ENCODE peak calls at places on chromosomes 4 and X, in nine cellular contexts. W is left lung, F is tibial artery, J is IMR-90, U is GM23338, B is RWPE1, S is hepatocyte, X is right lobe of liver, Y is cardiac muscle cell. P is an unnamed sample.

GRCh38 chr4:135123632-135124031 is 922.0 kb upstream of the PABPC4L start:
- DNase-seq in W (no peak), Y (no peak), S (no peak), F (no peak), B (no peak), J (no peak), U (no peak), X (no peak), P (no peak)

GRCh38 chr4:71130827-71131603 is 137.6 kb downstream of the DCK start:
- DNase-seq in U (peak; percentile 21), F (no peak), W (no peak), X (no peak), B (no peak), Y (peak; percentile 60), J (peak; percentile 89), S (no peak), P (no peak)

GRCh38 chr4:99723555-99724450 is 66.2 kb upstream of the C4orf54 start:
- DNase-seq in X (peak; percentile 89), U (no peak), S (peak; percentile 86), B (peak; percentile 82), J (peak; percentile 88), Y (peak; percentile 74), W (peak; percentile 71), F (peak; percentile 83), P (peak; percentile 58)

GRCh38 chr4:45985038-45985437 is 138.8 kb downstream of the GABRG1 start:
- DNase-seq in Y (no peak), X (no peak), F (no peak), J (no peak), U (peak; percentile 78), W (no peak), S (no peak), B (no peak), P (no peak)

GRCh38 chrX:39309018-39309620 is 507.9 kb downstream of the MID1IP1 start:
- DNase-seq in Y (peak; percentile 63), W (no peak), J (no peak), U (no peak), X (no peak), F (no peak), B (no peak), S (peak; percentile 30), P (no peak)

GRCh38 chrX:21975827-21976226 is 35.3 kb downstream of the SMS start:
- DNase-seq in B (no peak), Y (peak; percentile 71), W (no peak), J (peak; percentile 89), F (no peak), U (peak; percentile 17), X (no peak), S (peak; percentile 48), P (no peak)

GRCh38 chr4:77308843-77309242 is 151.8 kb downstream of the CCNG2 start:
- DNase-seq in J (peak; percentile 35), S (peak; percentile 30), W (no peak), X (no peak), F (no peak), Y (peak; percentile 54), U (peak; percentile 74), B (peak; percentile 59), P (no peak)

GRCh38 chr4:2792711-2793577 is at the start of gene SH3BP2:
- DNase-seq in W (peak; percentile 86), U (peak; percentile 90), J (peak; percentile 49), X (peak; percentile 96), B (peak; percentile 64), Y (peak; percentile 86), S (peak; percentile 88), F (peak; percentile 88), P (peak; percentile 92)

GRCh38 chr4:17385403-17385802 is 126.5 kb downstream of the QDPR start:
- DNase-seq in B (peak; percentile 3), Y (peak; percentile 42), W (no peak), F (no peak), U (no peak), X (peak; percentile 54), S (peak; percentile 7), J (peak; percentile 50), P (no peak)

GRCh38 chr4:169010125-169011023 is at the start of gene CBR4:
- DNase-seq in Y (peak; percentile 99), J (peak; percentile 99), B (peak; percentile 90), S (peak; percentile 98), F (peak; percentile 99), W (peak; percentile 99), X (peak; percentile 99), U (peak; percentile 98), P (peak; percentile 97)

GRCh38 chrX:125205084-125205917 is 114.4 kb upstream of the TEX13C start:
- DNase-seq in W (peak; percentile 33), U (peak; percentile 78), J (no peak), F (peak; percentile 78), Y (peak; percentile 6), S (peak; percentile 70), X (peak; percentile 82), B (peak; percentile 14), P (peak; percentile 49)

GRCh38 chr4:160423879-160424451 is 1321.1 kb downstream of the RAPGEF2 start:
- DNase-seq in F (no peak), U (peak; percentile 17), X (no peak), B (peak; percentile 13), J (no peak), W (no peak), Y (peak; percentile 19), S (no peak), P (no peak)

GRCh38 chr4:111433436-111433835 is 711.8 kb upstream of the FAM241A start:
- DNase-seq in Y (no peak), J (no peak), U (no peak), S (no peak), F (no peak), X (no peak), W (no peak), B (peak; percentile 8), P (no peak)

GRCh38 chr4:145920205-145920604 is 18.4 kb downstream of the ZNF827 start:
- DNase-seq in F (no peak), S (no peak), J (peak; percentile 93), X (no peak), Y (peak; percentile 97), B (no peak), W (no peak), U (no peak), P (no peak)

GRCh38 chr4:87179751-87180150 is 40.7 kb downstream of the KLHL8 start:
- DNase-seq in U (no peak), Y (peak; percentile 69), F (no peak), B (no peak), X (no peak), S (no peak), J (peak; percentile 67), W (no peak), P (no peak)

GRCh38 chr4:98639523-98639922 is 18.9 kb downstream of the TSPAN5 start:
- DNase-seq in Y (peak; percentile 40), X (no peak), F (no peak), S (no peak), U (no peak), B (no peak), J (peak; percentile 19), W (no peak), P (no peak)

GRCh38 chr4:132071815-132072214 is 1077.3 kb upstream of the PCDH10 start:
- DNase-seq in J (peak; percentile 75), X (no peak), S (no peak), Y (peak; percentile 15), B (peak; percentile 40), W (no peak), F (no peak), U (no peak), P (no peak)

GRCh38 chr4:98232202-98232601 is 29.0 kb upstream of the RAP1GDS1 start:
- DNase-seq in S (no peak), X (peak; percentile 52), F (no peak), W (no peak), U (no peak), J (peak; percentile 30), Y (peak; percentile 29), B (peak; percentile 16), P (no peak)

GRCh38 chr4:173469622-173470021 is 60.4 kb downstream of the HAND2 start:
- DNase-seq in X (no peak), J (no peak), F (no peak), B (no peak), S (no peak), U (no peak), Y (no peak), W (no peak), P (no peak)
- H3K27ac ChIP-seq in X (no peak overlapping the region), J (no peak overlapping the region), F (no peak overlapping the region), B (no peak overlapping the region), S (no peak overlapping the region), U (no peak overlapping the region), Y (no peak overlapping the region), W (no peak overlapping the region), P (no peak overlapping the region)

DNA sequence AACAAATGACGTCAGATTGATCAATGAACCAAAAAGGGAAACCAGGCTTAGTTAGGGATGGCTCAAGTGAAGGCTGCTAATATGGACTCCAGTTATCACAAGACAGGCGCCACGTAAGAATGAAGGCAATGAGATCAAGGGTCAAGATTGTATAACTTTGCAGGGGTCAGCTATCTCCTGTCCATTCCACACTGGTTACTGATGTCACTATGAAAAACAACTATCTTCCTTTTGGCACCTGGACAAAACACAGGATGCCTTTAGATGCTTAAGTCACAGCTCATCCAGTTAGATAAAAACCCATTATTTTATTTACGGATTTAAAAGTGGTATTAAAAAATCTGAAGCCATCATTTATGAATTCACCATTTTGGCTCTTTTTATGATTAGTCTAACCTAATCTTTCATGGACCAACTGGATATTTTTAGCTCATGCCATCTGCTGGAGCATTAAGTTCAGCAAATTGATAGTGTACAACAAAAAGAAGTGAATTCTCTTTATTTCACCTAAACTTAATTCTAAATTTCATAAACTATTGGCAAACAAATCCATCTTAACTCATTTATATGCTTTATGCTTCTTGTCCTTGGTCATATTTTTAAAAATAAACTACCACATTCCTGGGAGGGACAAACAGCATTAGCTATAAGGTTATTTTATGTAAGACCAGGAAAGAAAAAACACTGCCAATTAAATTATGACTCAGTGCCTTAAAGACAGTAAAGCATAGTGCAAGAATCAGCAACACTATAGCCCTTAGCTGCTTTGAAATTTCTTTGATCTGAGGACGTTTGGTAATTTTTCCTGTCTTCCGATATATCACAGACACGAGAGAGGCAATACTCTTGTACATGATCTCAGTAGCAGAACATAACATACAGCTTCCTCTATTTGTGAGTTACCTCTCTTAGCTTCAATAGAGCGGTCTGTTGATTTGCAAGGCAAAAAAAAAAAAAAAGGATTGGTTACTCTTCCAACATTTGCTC is 27.0 kb downstream of the DHX15 start:
- DNase-seq in J (peak; percentile 63), Y (peak; percentile 48), U (no peak), X (no peak), W (no peak), B (peak; percentile 8), S (peak; percentile 12), F (no peak), P (no peak)
- H3K27ac ChIP-seq in J (peak overlapping the region; percentile 20), Y (peak overlapping the region; percentile 16), U (peak overlapping the region; percentile 53), X (no peak overlapping the region), W (no peak overlapping the region), B (no peak overlapping the region), S (peak overlapping the region; percentile 25), F (no peak overlapping the region), P (no peak overlapping the region)

DNA sequence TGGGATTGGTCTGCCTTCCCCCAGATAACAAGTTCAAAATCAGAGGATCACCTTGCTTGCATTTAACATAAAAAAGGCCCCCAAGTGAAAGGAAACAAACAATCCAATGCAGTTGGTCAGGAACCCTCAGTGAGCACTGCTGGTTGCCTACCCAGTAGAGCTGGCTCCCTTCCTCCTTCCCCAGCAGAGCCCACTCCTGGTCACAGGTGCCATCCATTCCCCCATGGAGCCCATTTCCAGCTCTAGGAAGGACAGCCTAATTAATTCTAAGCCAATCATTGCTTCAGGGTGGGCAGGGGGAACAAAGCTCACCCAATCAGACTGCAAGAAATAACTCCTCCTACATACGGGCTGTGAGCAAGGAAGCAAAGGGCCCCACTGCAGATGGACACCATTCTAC is 86.6 kb downstream of the SH3KBP1 start:
- DNase-seq in B (no peak), Y (no peak), S (no peak), J (no peak), F (no peak), U (no peak), X (no peak), W (no peak), P (no peak)
- H3K27ac ChIP-seq in B (no peak overlapping the region), Y (no peak overlapping the region), S (no peak overlapping the region), J (no peak overlapping the region), F (no peak overlapping the region), U (no peak overlapping the region), X (no peak overlapping the region), W (no peak overlapping the region), P (peak overlapping the region; percentile 74)

GRCh38 chr4:39486221-39486804 is 27.5 kb downstream of the LIAS start:
- DNase-seq in X (no peak), U (no peak), S (no peak), J (no peak), Y (no peak), W (no peak), F (no peak), B (no peak), P (no peak)
- H3K27ac ChIP-seq in X (no peak overlapping the region), U (no peak overlapping the region), S (peak overlapping the region; percentile 15), J (no peak overlapping the region), Y (no peak overlapping the region), W (no peak overlapping the region), F (no peak overlapping the region), B (no peak overlapping the region), P (no peak overlapping the region)

P was measured in left ventricle myocardium inferior.